ENCODE peak calls at places on chromosome 13, in eight cellular contexts. S is left ventricle myocardium inferior, W is PC-3, K is colonic mucosa, V is RWPE1, B is WTC11, I is AG10803, H is nephron progenitor cell. R is an unnamed sample.

GRCh38 chr13:64130170-64130569 is 2714.5 kb upstream of the PCDH20 start:
- DNase-seq in W (no peak), K (no peak), B (no peak), I (no peak), H (no peak), V (no peak), S (no peak), R (no peak)

GRCh38 chr13:29369060-29369743 is 226.3 kb downstream of the SLC7A1 start:
- DNase-seq in H (peak), K (no peak), S (no peak), I (peak), V (peak), B (no peak), W (peak), R (peak)

GRCh38 chr13:92473736-92474465 is 752.7 kb upstream of the GPC6 start:
- DNase-seq in H (no peak), V (no peak), B (no peak), K (no peak), W (no peak), S (no peak), I (no peak), R (no peak)

GRCh38 chr13:75402787-75403186 is 79.2 kb downstream of the TBC1D4 start:
- DNase-seq in I (no peak), H (peak), W (no peak), B (no peak), K (no peak), S (peak), V (no peak), R (no peak)

GRCh38 chr13:79749985-79750551 is 269.1 kb downstream of the NDFIP2 start:
- DNase-seq in I (peak), S (peak), V (peak), B (peak), W (peak), K (no peak), H (no peak), R (no peak)

GRCh38 chr13:67258482-67258881 is 28.3 kb upstream of the PCDH9 start:
- DNase-seq in W (no peak), I (no peak), K (no peak), B (no peak), S (no peak), V (no peak), H (no peak), R (no peak)

GRCh38 chr13:90717451-90717936 is 630.0 kb upstream of the MIR17HG start:
- DNase-seq in B (no peak), K (no peak), V (peak), I (peak), W (peak), S (no peak), H (no peak), R (no peak)

GRCh38 chr13:100473087-100473486 is 115.5 kb downstream of the GGACT start:
- DNase-seq in B (peak), V (no peak), K (no peak), S (no peak), W (no peak), H (no peak), I (no peak), R (peak)

GRCh38 chr13:79492313-79492798 is 11.4 kb downstream of the NDFIP2 start:
- DNase-seq in K (no peak), S (no peak), B (no peak), V (no peak), I (no peak), W (no peak), H (no peak), R (no peak)

GRCh38 chr13:33277351-33277750 is 8.2 kb downstream of the STARD13 start:
- DNase-seq in B (no peak), K (no peak), H (no peak), S (no peak), I (no peak), V (no peak), W (no peak), R (no peak)

GRCh38 chr13:33277946-33278345 is 7.6 kb downstream of the STARD13 start:
- DNase-seq in B (no peak), H (no peak), W (no peak), K (no peak), S (no peak), I (peak), V (no peak), R (no peak)

GRCh38 chr13:33279414-33279813 is 6.1 kb downstream of the STARD13 start:
- DNase-seq in S (no peak), K (peak), H (no peak), W (peak), B (no peak), I (no peak), V (no peak), R (no peak)

GRCh38 chr13:33279898-33280549 is 5.5 kb downstream of the STARD13 start:
- DNase-seq in H (no peak), I (peak), S (no peak), K (no peak), W (peak), V (peak), B (no peak), R (no peak)

DNA sequence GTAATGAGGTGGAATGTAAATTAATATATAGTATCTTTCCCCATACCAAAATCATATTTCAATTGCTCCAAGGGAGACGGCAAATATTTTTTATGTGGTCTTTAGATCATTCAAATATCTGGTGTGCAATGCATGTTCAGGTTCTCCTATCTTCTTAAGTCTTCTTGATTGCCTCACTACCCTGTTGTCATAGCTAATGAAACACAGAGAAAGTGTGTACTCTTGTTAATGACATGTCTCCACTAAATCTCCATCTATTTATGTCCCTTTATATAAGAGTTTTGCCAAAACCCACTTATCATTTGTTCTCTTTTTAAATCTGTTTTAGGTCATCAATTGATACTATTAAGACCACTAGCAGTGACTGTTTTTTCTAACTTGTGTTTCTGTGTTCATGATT is 6.6 kb downstream of the STARD13 start:
- DNase-seq in W (no peak), V (no peak), I (no peak), B (no peak), S (no peak), H (no peak), K (no peak), R (no peak)
- TF ChIP-seq CTCF in W (no peak), V (no peak), I (no peak), B (no peak), S (no peak), H (no peak), K (no peak), R (no peak)

DNA sequence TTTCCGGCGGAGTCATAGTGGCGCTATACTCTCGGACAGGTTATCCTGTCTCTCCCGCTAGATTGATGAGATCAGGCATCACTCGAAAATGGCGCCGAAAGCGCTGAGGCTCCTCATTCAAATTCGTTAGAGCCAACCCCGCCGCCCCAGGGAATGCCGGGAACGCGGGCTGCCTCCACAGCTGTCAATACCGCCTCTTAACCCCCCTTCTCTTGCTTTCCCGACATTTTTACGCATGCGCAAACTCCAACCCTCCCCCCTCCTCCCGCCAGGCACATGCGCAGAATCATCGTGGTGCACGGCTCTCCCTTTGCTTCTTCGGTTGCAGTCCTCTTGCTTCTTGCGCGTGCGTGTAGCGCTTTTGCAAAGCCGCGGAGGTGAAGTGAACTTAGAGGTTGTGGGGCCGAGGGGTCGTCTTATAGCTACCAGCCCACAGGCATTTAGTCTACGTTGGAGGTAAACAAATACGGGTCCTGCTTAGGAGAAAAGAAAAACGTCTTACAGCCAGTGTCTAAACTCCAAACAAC is 66.7 kb downstream of the KCNRG start:
- DNase-seq in W (peak), K (peak), S (peak), H (peak), I (peak), B (peak), V (peak), R (peak)
- TF ChIP-seq CTCF in W (no peak), K (no peak), S (no peak), H (no peak), I (no peak), B (no peak), V (peak), R (no peak)

GRCh38 chr13:114044486-114044885 is 70.6 kb upstream of the C13orf46 start:
- DNase-seq in W (no peak), H (no peak), K (no peak), V (no peak), I (peak), B (no peak), S (no peak), R (no peak)

GRCh38 chr13:114041493-114041892 is 67.6 kb upstream of the C13orf46 start:
- DNase-seq in V (no peak), S (no peak), H (no peak), W (no peak), I (no peak), K (no peak), B (no peak), R (no peak)

GRCh38 chr13:114045113-114045735 is 71.3 kb upstream of the C13orf46 start:
- DNase-seq in K (no peak), I (no peak), S (no peak), V (no peak), B (no peak), W (no peak), H (no peak), R (no peak)

GRCh38 chr13:114042066-114042815 is 68.4 kb upstream of the C13orf46 start:
- DNase-seq in B (no peak), S (no peak), V (peak), H (no peak), K (no peak), I (no peak), W (no peak), R (no peak)

GRCh38 chr13:114043421-114044053 is 69.7 kb upstream of the C13orf46 start:
- DNase-seq in I (peak), S (peak), V (no peak), H (no peak), K (no peak), B (no peak), W (no peak), R (no peak)
- TF ChIP-seq CTCF in I (peak), S (peak), V (no peak), H (no peak), K (no peak), B (no peak), W (no peak), R (no peak)

DNA sequence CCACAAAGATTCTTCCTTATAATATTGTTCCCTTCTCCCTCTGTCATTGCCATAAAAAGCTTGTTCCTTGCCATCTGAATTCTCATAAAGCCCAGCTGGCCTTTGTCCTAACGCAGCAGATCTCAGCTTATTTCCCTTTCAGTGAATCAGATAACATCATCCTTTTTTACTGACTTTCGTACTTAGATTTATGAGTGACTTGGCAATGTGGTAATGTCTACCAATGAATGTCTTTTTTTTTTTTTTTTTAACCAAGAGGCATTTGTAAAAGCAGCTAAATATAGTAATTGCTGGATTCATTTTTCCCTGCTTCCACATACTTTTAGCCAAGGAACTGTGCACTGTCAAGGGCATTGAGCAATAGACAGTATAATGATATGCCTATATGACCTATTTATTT is 82.0 kb upstream of the RUBCNL start:
- DNase-seq in B (no peak), W (peak), H (no peak), V (no peak), S (no peak), K (no peak), I (peak), R (no peak)
- TF ChIP-seq CTCF in B (no peak), W (no peak), H (no peak), V (no peak), S (no peak), K (no peak), I (no peak), R (no peak)

GRCh38 chr13:106038752-106039151 is 496.7 kb downstream of the EFNB2 start:
- DNase-seq in I (peak), B (no peak), H (no peak), K (no peak), V (peak), W (peak), S (no peak), R (no peak)

GRCh38 chr13:106041445-106041844 is 494.0 kb downstream of the EFNB2 start:
- DNase-seq in B (no peak), S (no peak), K (no peak), H (no peak), V (no peak), I (no peak), W (no peak), R (no peak)

GRCh38 chr13:106034201-106034600 is 501.3 kb downstream of the EFNB2 start:
- DNase-seq in W (no peak), H (no peak), S (no peak), V (no peak), K (no peak), B (no peak), I (peak), R (no peak)

GRCh38 chr13:106033634-106034033 is 501.8 kb downstream of the EFNB2 start:
- DNase-seq in W (peak), K (no peak), V (peak), B (no peak), I (peak), H (no peak), S (no peak), R (no peak)

DNA sequence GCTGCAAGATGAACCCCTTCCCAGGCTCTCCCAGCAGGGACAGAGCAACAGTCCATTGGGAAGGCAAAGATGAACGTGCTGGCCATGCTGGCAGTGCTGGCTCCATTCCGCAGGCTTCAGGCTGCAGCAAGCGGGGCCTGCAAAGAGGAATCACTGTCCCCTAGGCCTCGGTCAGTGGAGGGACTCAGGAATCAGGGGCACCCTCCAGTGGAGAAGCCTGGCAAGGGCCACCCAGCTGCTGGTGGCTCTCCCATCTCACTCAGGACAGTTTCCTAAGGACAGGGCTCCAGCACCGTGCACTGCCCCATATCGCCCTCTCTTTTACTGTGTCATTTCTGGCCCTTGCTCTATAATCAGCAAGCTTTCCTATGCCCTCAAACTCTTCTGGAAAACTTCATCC is 498.6 kb downstream of the EFNB2 start:
- DNase-seq in B (peak), W (peak), I (no peak), H (no peak), K (no peak), S (no peak), V (no peak), R (no peak)
- TF ChIP-seq CTCF in B (no peak), W (peak), I (no peak), H (no peak), K (peak), S (peak), V (no peak), R (no peak)

GRCh38 chr13:39407786-39408185 is 195.2 kb downstream of the LHFPL6 start:
- DNase-seq in V (no peak), W (no peak), H (no peak), S (no peak), K (no peak), I (no peak), B (no peak), R (no peak)

GRCh38 chr13:39407138-39407537 is 195.9 kb downstream of the LHFPL6 start:
- DNase-seq in I (no peak), V (no peak), H (no peak), W (no peak), S (no peak), K (no peak), B (no peak), R (no peak)

GRCh38 chr13:39405107-39405506 is 197.9 kb downstream of the LHFPL6 start:
- DNase-seq in H (no peak), I (no peak), B (no peak), W (no peak), V (no peak), K (no peak), S (no peak), R (no peak)

GRCh38 chr13:39405596-39405995 is 197.4 kb downstream of the LHFPL6 start:
- DNase-seq in V (no peak), I (no peak), K (no peak), B (no peak), H (no peak), W (no peak), S (no peak), R (no peak)

DNA sequence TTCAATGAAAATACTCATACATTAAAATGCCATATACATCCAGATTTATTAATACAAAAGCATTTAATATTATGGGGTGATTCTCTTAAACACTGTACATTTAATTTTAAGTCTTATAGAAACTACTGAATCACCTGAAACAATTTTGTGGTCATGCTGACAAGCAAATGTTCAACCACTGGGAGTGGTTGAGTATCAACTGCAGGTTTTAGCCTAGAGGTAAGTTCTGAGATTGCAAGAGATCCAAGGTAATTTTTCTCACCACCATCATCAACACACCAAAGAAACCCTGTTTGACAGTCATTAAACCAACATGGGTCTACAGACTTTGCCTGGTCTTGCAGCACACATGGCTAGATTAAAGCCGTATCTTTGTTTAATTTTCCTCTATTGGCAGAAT is 196.3 kb downstream of the LHFPL6 start:
- DNase-seq in V (peak), K (no peak), H (no peak), S (no peak), W (peak), B (no peak), I (no peak), R (no peak)
- TF ChIP-seq CTCF in V (no peak), K (no peak), H (no peak), S (no peak), W (peak), B (no peak), I (no peak), R (peak)

GRCh38 chr13:112893570-112894422 is 75.2 kb upstream of the MCF2L start:
- DNase-seq in B (peak), H (peak), I (no peak), K (peak), S (no peak), W (peak), V (peak), R (peak)
- TF ChIP-seq CTCF in B (no peak), H (no peak), I (no peak), K (no peak), S (no peak), W (no peak), V (no peak), R (no peak)

DNA sequence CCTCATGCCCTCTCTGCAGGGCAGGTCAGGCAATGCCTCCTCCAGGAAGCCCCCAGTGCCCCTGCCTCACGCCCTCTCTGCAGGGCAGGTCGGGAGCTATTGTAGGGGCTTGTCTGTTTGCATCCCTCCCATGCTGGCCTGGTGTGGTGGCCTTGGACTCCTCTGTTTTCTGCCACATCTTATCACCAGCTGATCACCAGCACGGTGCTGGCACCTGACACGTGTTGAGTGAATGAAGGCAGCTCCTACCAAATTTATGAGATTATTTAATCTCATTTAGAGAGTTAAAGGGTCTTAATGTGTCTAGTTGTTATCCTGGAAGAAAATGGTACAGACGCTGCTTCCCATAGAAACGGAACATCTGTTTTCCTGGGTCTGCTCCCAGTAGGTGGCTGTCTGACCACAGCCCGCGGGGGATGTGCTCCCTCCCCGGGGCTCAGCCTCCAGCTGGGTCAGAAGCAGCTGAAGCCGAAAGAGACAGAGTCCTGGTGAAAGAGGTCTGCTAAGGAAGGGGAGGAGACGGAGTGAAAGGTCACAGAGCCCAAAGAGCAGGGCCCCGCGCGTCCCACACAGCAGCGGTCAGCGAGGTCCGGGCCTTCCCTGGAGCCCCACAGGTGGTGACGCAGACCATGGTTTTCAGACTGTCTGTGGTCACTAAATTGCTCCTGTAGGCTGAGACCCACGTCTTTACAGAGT is 51.7 kb upstream of the C13orf46 start:
- DNase-seq in S (no peak), K (no peak), W (no peak), I (peak), V (no peak), H (peak), B (no peak), R (no peak)
- TF ChIP-seq CTCF in S (no peak), K (no peak), W (no peak), I (peak), V (no peak), H (no peak), B (no peak), R (no peak)

GRCh38 chr13:41905600-41906254 is 55.2 kb downstream of the VWA8 start:
- DNase-seq in B (no peak), H (no peak), S (no peak), K (no peak), I (peak), W (peak), V (peak), R (no peak)
- TF ChIP-seq CTCF in B (peak), H (peak), S (peak), K (peak), I (peak), W (peak), V (peak), R (peak)

R was measured in neural crest cell.